ENCODE peak calls at places on chromosomes 1 and 21, in seven cellular contexts. D, X, C, V, M, W and P are unnamed samples.

GRCh38 chr1:33348676-33349080 is 27.8 kb upstream of the A3GALT2 start:
- DNase-seq in C (no peak), D (peak), X (no peak), W (no peak), M (no peak), V (no peak), P (no peak)

GRCh38 chr1:111989531-111990025 is at the start of gene KCND3:
- DNase-seq in W (no peak), C (peak), M (no peak), D (peak), V (peak), X (no peak), P (no peak)

GRCh38 chr21:29258626-29259335 is 39.9 kb upstream of the BACH1 start:
- DNase-seq in C (no peak), X (peak), D (no peak), V (no peak), M (no peak), W (no peak), P (no peak)

GRCh38 chr1:173852105-173852504 is 15.7 kb downstream of the GAS5 start:
- DNase-seq in X (no peak), C (no peak), W (no peak), M (no peak), V (no peak), D (no peak), P (no peak)

GRCh38 chr1:226825037-226825745 is 45.2 kb upstream of the PSEN2 start:
- DNase-seq in M (peak), V (no peak), C (no peak), W (no peak), X (no peak), D (no peak), P (no peak)

GRCh38 chr1:116490588-116490987 is 80.2 kb downstream of the CD58 start:
- DNase-seq in V (no peak), C (no peak), X (no peak), W (no peak), D (no peak), M (no peak), P (no peak)

GRCh38 chr1:204131978-204132377 is 19.9 kb downstream of the ETNK2 start:
- DNase-seq in C (no peak), X (no peak), W (no peak), D (no peak), V (no peak), M (no peak), P (no peak)

GRCh38 chr21:43826623-43826974 is 37.2 kb downstream of the RRP1 start:
- DNase-seq in D (no peak), V (no peak), W (no peak), M (no peak), C (peak), X (no peak), P (no peak)

GRCh38 chr1:229928767-229929166 is 138.3 kb upstream of the GALNT2 start:
- DNase-seq in X (no peak), W (no peak), M (no peak), V (no peak), C (no peak), D (no peak), P (no peak)

GRCh38 chr1:183968386-183968785 is 69.1 kb downstream of the COLGALT2 start:
- DNase-seq in V (no peak), M (no peak), X (peak), C (no peak), W (no peak), D (no peak), P (no peak)

GRCh38 chr1:231818342-231818741 is 191.8 kb downstream of the DISC1 start:
- DNase-seq in M (no peak), W (no peak), C (no peak), D (no peak), V (no peak), X (no peak), P (no peak)

GRCh38 chr1:202086579-202087350 is 36.0 kb upstream of the GPR37L1 start:
- DNase-seq in M (no peak), V (peak), W (no peak), X (no peak), D (no peak), C (peak), P (peak)

GRCh38 chr1:27227765-27228164 is 6.7 kb upstream of the WDTC1 start:
- DNase-seq in M (no peak), D (no peak), V (no peak), X (no peak), W (no peak), C (no peak), P (no peak)

GRCh38 chr1:56017336-56017735 is 562.0 kb downstream of the PLPP3 start:
- DNase-seq in C (no peak), D (no peak), M (no peak), X (peak), W (no peak), V (no peak), P (no peak)